ENCODE peak calls at places on chromosome 14, in five cellular contexts. R, E, U, M and T are unnamed samples.
A peak's percentile ranks its signal among the peaks of the same experiment; 100 is the strongest.

GRCh38 chr14:58732387-58732786 is 94.6 kb downstream of the DACT1 start:
- DNase-seq in U (no peak), R (no peak), E (no peak), M (no peak), T (no peak)

GRCh38 chr14:23544511-23545447 is 6.8 kb downstream of the ZFHX2 start:
- DNase-seq in M (peak; percentile 70), U (peak; percentile 80), R (no peak), E (no peak), T (no peak)

GRCh38 chr14:92687681-92688433 is 60.6 kb downstream of the LGMN start:
- DNase-seq in U (peak; percentile 44), R (peak; percentile 68), M (no peak), E (peak; percentile 37), T (peak; percentile 57)

GRCh38 chr14:54839681-54840080 is 62.9 kb downstream of the GCH1 start:
- DNase-seq in E (peak; percentile 28), M (no peak), U (no peak), R (no peak), T (no peak)

GRCh38 chr14:49992901-49993335 is 100.0 kb downstream of the ARF6 start:
- DNase-seq in U (no peak), R (no peak), E (peak; percentile 58), M (no peak), T (peak; percentile 95)

GRCh38 chr14:72942934-72943333 is 16.7 kb downstream of the DCAF4 start:
- DNase-seq in E (no peak), M (peak; percentile 61), R (no peak), U (no peak), T (no peak)

GRCh38 chr14:29846339-29847129 is 81.1 kb downstream of the PRKD1 start:
- DNase-seq in R (no peak), U (no peak), E (no peak), M (no peak), T (no peak)

GRCh38 chr14:24232645-24233537 is at the start of gene GMPR2:
- DNase-seq in R (no peak), E (no peak), U (no peak), M (no peak), T (peak; percentile 83)

GRCh38 chr14:29039171-29039570 is 272.6 kb downstream of the FOXG1 start:
- DNase-seq in U (peak; percentile 57), E (peak; percentile 31), R (no peak), M (no peak), T (no peak)

DNA sequence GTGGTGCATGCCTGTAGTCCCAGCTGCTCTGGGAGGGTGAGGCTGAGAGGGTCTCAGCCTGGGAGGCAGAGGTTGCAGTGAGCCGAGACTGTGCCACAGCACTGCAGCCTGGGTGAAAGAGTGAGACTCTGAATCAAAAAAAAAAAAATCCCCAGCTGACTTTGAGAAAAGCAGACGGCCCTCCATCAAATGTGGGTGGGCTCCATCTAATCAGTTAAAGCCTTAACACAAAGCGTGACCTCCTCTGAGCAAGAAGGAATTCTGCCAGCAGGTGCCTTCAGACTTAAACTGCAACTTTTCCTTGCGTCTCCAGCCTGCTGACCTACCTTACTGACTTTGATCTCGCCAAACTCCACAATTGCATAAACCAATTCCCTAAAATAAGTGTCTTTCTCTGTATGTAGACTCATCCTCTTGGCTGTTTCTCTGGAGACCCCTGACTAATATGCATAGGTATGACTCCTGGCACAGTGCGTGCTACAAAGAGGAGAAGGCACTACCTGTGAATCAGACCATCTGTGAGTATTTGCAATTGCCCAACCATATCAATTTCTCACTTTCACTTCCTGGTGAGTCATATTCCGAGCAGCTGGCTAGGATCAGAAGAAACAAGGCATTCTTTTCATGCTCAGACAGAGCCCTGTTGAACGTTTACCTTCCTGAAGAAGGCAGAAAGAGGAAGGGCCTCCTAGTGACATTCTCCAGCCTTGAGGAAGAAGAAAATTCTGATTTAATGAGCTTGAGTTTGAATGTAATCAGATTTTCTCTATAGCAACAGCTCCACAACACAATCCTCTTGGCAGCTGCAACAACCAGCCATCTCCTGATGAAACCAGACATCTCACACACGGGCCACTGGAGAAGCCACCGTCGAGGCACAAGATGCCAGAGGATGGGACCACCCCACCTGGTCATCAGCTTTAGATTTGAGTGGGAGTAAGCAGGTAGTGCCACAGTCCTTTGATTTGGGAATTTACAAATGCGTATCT is 54.3 kb downstream of the CLMN start:
- DNase-seq in U (peak; percentile 96), M (no peak), R (peak; percentile 79), E (peak; percentile 96), T (peak; percentile 62)
- H3K4me3 ChIP-seq in U (no peak overlapping the region), M (no peak overlapping the region), R (no peak overlapping the region), E (no peak overlapping the region), T (no peak overlapping the region)

GRCh38 chr14:95458459-95458858 is 58.0 kb downstream of the SYNE3 start:
- DNase-seq in R (no peak), M (no peak), U (no peak), E (no peak), T (no peak)

GRCh38 chr14:95463173-95463901 is 53.1 kb downstream of the SYNE3 start:
- DNase-seq in R (no peak), E (no peak), M (no peak), U (no peak), T (no peak)

GRCh38 chr14:95464103-95464502 is 52.3 kb downstream of the SYNE3 start:
- DNase-seq in E (no peak), M (no peak), U (no peak), R (no peak), T (no peak)

GRCh38 chr14:95462491-95462890 is 54.0 kb downstream of the SYNE3 start:
- DNase-seq in E (no peak), R (no peak), U (no peak), M (no peak), T (no peak)

GRCh38 chr14:95460647-95461478 is 55.6 kb downstream of the SYNE3 start:
- DNase-seq in U (peak; percentile 73), R (no peak), E (peak; percentile 69), M (no peak), T (no peak)
- H3K4me3 ChIP-seq in U (no peak overlapping the region), R (no peak overlapping the region), E (no peak overlapping the region), M (no peak overlapping the region), T (no peak overlapping the region)

DNA sequence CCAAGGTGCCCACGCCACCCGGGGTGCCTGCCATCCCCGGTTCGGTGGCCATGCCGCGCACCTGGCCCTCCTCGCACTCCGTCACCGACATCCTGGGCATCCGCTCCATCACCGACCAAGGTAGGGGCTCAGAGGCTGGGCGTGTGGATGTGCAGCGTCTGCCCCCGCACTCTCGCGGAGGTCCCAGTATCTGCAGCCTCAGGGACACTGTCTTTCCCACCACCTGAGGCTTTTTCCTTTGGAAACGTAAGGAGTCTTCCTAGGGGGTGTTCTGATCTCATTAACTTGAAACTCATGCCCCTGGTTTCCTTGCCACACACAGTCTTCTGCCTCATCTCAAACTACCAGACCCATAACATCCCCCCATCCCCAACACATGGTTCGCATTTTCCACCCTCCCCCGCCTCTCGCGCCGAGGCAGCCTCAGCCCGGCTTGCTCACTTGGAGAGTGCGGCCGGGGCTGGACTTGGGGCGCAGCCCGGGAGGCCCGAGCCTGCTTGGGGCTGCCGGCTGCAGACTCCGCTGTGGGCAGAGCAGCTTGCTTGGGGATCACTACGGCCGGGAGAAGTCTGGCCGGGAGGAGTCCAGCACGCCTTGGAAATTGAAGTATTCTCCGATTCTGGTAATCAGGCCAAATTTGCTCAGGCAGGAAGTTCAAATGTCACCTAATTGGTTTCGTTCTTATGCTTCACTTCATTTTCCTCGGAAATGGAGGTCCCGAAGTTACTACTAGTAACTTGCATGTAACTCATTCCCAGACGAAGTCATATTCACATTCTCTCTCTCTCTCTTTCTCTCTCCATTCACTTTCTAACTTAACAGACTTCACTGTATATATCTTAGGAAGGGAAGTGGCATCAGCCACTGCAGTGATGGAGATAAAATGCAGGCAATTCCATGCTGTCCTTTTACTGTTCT is 2.0 kb downstream of the PAX9 start:
- DNase-seq in M (peak; percentile 78), U (peak; percentile 28), E (no peak), R (no peak), T (no peak)
- H3K4me3 ChIP-seq in M (peak overlapping the region; percentile 22), U (no peak overlapping the region), E (peak overlapping the region; percentile 47), R (no peak overlapping the region), T (no peak overlapping the region)

GRCh38 chr14:75523771-75524171 is 1.5 kb downstream of the BATF start:
- DNase-seq in E (no peak), R (no peak), U (no peak), M (no peak), T (no peak)

GRCh38 chr14:75520852-75521251 is 1.4 kb upstream of the BATF start:
- DNase-seq in U (no peak), M (no peak), E (no peak), R (no peak), T (no peak)

GRCh38 chr14:75521415-75522199 is 662 bp upstream of the BATF start:
- DNase-seq in E (no peak), U (peak; percentile 64), M (no peak), R (no peak), T (no peak)

GRCh38 chr14:75522919-75523318 is 650 bp downstream of the BATF start:
- DNase-seq in M (no peak), U (no peak), E (no peak), R (no peak), T (no peak)

DNA sequence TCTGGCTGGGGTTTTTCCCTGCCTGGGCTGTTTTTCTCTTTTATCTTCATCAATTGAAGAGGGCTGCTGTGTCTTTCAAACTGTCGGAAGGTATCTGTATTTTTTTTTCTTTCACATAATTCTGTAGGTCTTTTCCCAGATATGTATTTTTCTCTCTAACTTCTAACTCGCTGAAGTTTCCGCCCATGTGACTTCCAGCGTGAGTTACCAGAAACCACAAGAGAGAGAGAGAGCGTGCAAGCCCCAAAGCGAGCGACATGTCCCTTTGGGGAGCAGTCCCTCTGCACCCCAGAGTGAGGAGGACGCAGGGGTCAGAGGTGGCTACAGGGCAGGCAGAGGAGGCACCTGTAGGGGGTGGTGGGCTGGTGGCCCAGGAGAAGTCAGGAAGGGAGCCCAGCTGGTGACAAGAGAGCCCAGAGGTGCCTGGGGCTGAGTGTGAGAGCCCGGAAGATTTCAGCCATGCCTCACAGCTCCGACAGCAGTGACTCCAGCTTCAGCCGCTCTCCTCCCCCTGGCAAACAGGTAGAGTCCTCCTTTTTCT is at the start of gene BATF:
- DNase-seq in E (no peak), R (no peak), U (no peak), M (no peak), T (no peak)
- H3K4me3 ChIP-seq in E (no peak within 1 kb of the TSS), R (no peak within 1 kb of the TSS), U (no peak within 1 kb of the TSS), M (no peak within 1 kb of the TSS), T (no peak within 1 kb of the TSS)

DNA sequence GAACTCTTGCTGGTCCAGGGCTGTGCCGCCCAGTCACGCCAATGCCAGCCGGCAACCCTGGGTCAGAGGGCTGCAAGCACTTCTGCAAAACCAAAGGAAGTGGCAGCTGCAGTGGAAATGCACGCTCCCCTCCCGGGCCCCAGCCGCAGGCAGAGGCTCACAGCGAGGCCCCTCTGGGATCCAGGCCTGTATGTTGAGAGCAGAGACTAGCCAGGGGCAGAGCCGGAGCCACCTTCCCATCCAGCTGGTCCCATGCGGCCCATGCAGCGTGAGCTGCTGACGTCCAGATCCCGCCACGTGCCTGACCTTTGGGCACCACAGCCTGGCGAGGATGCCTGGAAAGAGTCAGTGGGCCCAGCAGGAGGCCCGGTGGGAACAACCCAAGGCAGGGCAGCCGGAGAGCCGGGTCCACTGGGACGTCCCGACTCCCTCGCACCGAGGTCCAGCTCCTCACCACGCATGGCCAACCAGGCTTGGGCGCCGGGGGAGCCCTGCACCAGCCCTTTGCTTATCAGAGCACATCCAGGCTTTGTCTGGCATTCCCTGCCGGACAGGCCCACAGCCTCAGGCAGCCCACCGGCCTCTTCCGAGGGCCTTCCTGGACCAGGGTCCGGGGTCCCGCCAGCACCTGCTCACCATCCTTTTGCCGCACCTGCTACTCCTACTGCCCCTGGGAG is 4.3 kb downstream of the GPR132 start:
- DNase-seq in E (no peak), U (no peak), R (no peak), M (no peak), T (no peak)
- H3K4me3 ChIP-seq in E (no peak overlapping the region), U (no peak overlapping the region), R (no peak overlapping the region), M (no peak overlapping the region), T (no peak overlapping the region)